ENCODE peak calls at places on chromosomes 3 and 15, in ten cellular contexts. V, A, G, D, Q, O, L, E, S and P are unnamed samples.

GRCh38 chr3:181622365-181622764 is 89.4 kb upstream of the SOX2 start:
- DNase-seq in L (no peak), S (no peak), D (no peak), A (no peak), V (no peak), E (peak), Q (no peak), O (no peak), G (no peak), P (peak)

GRCh38 chr15:29040367-29040745 is 154.6 kb downstream of the APBA2 start:
- DNase-seq in O (no peak), L (no peak), D (peak), V (no peak), A (peak), G (no peak), S (no peak), E (peak), Q (no peak), P (no peak)

GRCh38 chr3:113485161-113485609 is 29.8 kb downstream of the SPICE1 start:
- DNase-seq in G (no peak), O (no peak), Q (peak), D (no peak), V (no peak), S (no peak), E (no peak), L (no peak), A (peak), P (no peak)

GRCh38 chr3:154427685-154428291 is 2.2 kb downstream of the GPR149 start:
- DNase-seq in L (no peak), S (peak), O (peak), D (peak), Q (no peak), G (no peak), A (no peak), V (no peak), E (no peak), P (peak)

GRCh38 chr3:111412656-111413055 is 129.3 kb upstream of the CD96 start:
- DNase-seq in S (no peak), E (no peak), L (no peak), Q (no peak), A (no peak), G (no peak), V (no peak), D (no peak), O (no peak), P (no peak)

GRCh38 chr3:125593991-125594574 is 1.2 kb downstream of the OSBPL11 start:
- DNase-seq in D (no peak), E (no peak), L (no peak), G (no peak), S (no peak), O (no peak), A (no peak), Q (no peak), V (peak), P (peak)

GRCh38 chr3:111848778-111849177 is 10.3 kb upstream of the PHLDB2 start:
- DNase-seq in S (no peak), V (no peak), Q (no peak), D (no peak), E (no peak), G (no peak), O (no peak), A (no peak), L (no peak), P (no peak)

GRCh38 chr3:62777130-62777529 is 98.1 kb downstream of the CADPS start:
- DNase-seq in S (no peak), D (no peak), O (no peak), Q (no peak), L (no peak), E (no peak), G (no peak), V (no peak), A (no peak), P (no peak)

GRCh38 chr3:149393355-149394165 is 16.1 kb upstream of the TM4SF1 start:
- DNase-seq in A (peak), L (no peak), E (no peak), S (peak), Q (peak), V (peak), D (peak), G (peak), O (peak), P (peak)

GRCh38 chr3:24100694-24101402 is 155.8 kb downstream of the NR1D2 start:
- DNase-seq in V (no peak), D (no peak), L (no peak), S (no peak), O (peak), G (no peak), A (no peak), E (no peak), Q (no peak), P (no peak)

GRCh38 chr3:42493126-42493797 is 9.2 kb upstream of the VIPR1 start:
- DNase-seq in G (no peak), Q (no peak), D (peak), S (no peak), L (no peak), E (no peak), A (no peak), V (no peak), O (no peak), P (no peak)

GRCh38 chr15:56496635-56497034 is 31.7 kb upstream of the MNS1 start:
- DNase-seq in A (no peak), S (peak), O (peak), E (peak), D (no peak), G (no peak), L (no peak), V (peak), Q (peak), P (peak)

GRCh38 chr3:194761384-194761783 is 75.7 kb downstream of the FAM43A start:
- DNase-seq in V (no peak), S (peak), D (peak), A (no peak), G (no peak), O (no peak), E (no peak), Q (no peak), L (no peak), P (peak)